ENCODE peak calls at places on chromosomes 5 and 9, in six cellular contexts. C, I, T, Y, G and F are unnamed samples.

GRCh38 chr9:127562271-127562780 is 49.8 kb upstream of the STXBP1 start:
- DNase-seq in G (no peak), Y (no peak), T (no peak), I (no peak), C (no peak), F (no peak)

GRCh38 chr5:30279237-30279636 is 914.2 kb upstream of the CDH6 start:
- DNase-seq in G (no peak), I (no peak), T (no peak), C (no peak), Y (no peak), F (peak)

GRCh38 chr5:40277161-40277906 is 402.4 kb upstream of the PTGER4 start:
- DNase-seq in I (no peak), T (no peak), G (no peak), Y (no peak), C (no peak), F (no peak)

GRCh38 chr5:172953776-172954189 is 5.4 kb upstream of the RPL26L1 start:
- DNase-seq in T (no peak), I (no peak), Y (no peak), C (peak), G (no peak), F (peak)

GRCh38 chr9:6224393-6225154 is 9.0 kb downstream of the IL33 start:
- DNase-seq in G (no peak), T (no peak), C (no peak), Y (no peak), I (no peak), F (no peak)

GRCh38 chr5:59368951-59369350 is 524.6 kb downstream of the PDE4D start:
- DNase-seq in G (no peak), T (no peak), Y (no peak), I (no peak), C (no peak), F (no peak)

GRCh38 chr5:126449751-126450271 is 26.6 kb downstream of the GRAMD2B start:
- DNase-seq in T (no peak), C (peak), I (peak), G (no peak), Y (peak), F (peak)

GRCh38 chr5:56638061-56638621 is 177.2 kb upstream of the MAP3K1 start:
- DNase-seq in I (no peak), T (peak), Y (no peak), C (no peak), G (no peak), F (peak)

GRCh38 chr5:168269950-168270349 is 21.5 kb upstream of the WWC1 start:
- DNase-seq in I (no peak), C (no peak), Y (no peak), T (no peak), G (no peak), F (no peak)

GRCh38 chr5:953535-954449 is 54.8 kb upstream of the NKD2 start:
- DNase-seq in G (no peak), I (no peak), T (no peak), C (no peak), Y (no peak), F (no peak)

GRCh38 chr5:59810041-59810440 is 83.5 kb downstream of the PDE4D start:
- DNase-seq in Y (peak), C (peak), G (peak), T (no peak), I (peak), F (peak)

GRCh38 chr5:14595189-14595588 is 13.6 kb downstream of the OTULINL start:
- DNase-seq in Y (no peak), G (no peak), C (no peak), I (peak), T (no peak), F (no peak)

GRCh38 chr9:114825126-114825525 is 19.3 kb upstream of the TNFSF15 start:
- DNase-seq in I (no peak), Y (no peak), G (no peak), C (no peak), T (no peak), F (no peak)

GRCh38 chr5:74945561-74946165 is 79.5 kb upstream of the FAM169A start:
- DNase-seq in T (no peak), G (no peak), C (no peak), Y (no peak), I (peak), F (no peak)